ENCODE peak calls at places on chromosome 14, in six cellular contexts. C is CD8-positive, alpha-beta T cell; J is uterus; G is CD4-positive, alpha-beta T cell; U is aorta; Y is CD8-positive, alpha-beta memory T cell. F is an unnamed sample. For H3K27me3, the result is how much of the 10 kb centered on the place peaks cover.

GRCh38 chr14:73662439-73663056 is 17.8 kb downstream of the DNAL1 start:
- DNase-seq in Y (no peak), G (no peak), J (peak), U (peak), C (no peak), F (no peak)

GRCh38 chr14:70660967-70661871 is 19.5 kb downstream of the TTC9 start:
- DNase-seq in C (peak), U (no peak), J (no peak), Y (peak), G (peak), F (no peak)

GRCh38 chr14:99360774-99361595 is 89.0 kb upstream of the BCL11B start:
- DNase-seq in U (no peak), Y (no peak), C (no peak), J (no peak), G (no peak), F (no peak)

GRCh38 chr14:98167702-98168101 is 1104.3 kb downstream of the BCL11B start:
- DNase-seq in G (no peak), C (no peak), J (no peak), Y (peak), U (no peak), F (no peak)

GRCh38 chr14:58280954-58281787 is 17.2 kb upstream of the ARID4A start:
- DNase-seq in J (peak), Y (peak), U (peak), G (peak), C (no peak), F (no peak)

GRCh38 chr14:53516261-53516774 is 363.2 kb upstream of the DDHD1 start:
- DNase-seq in C (no peak), Y (no peak), U (no peak), J (no peak), G (no peak), F (no peak)

GRCh38 chr14:55715889-55716288 is 135.9 kb downstream of the KTN1 start:
- DNase-seq in J (peak), Y (no peak), U (no peak), C (no peak), G (no peak), F (no peak)

GRCh38 chr14:32226051-32226450 is 23.0 kb upstream of the RNU6-8 start:
- DNase-seq in U (no peak), Y (no peak), C (no peak), J (no peak), G (no peak), F (no peak)

GRCh38 chr14:100239840-100240724 is 1.1 kb downstream of the YY1 start:
- DNase-seq in C (peak), J (peak), Y (peak), G (peak), U (peak), F (peak)

GRCh38 chr14:57060276-57060956 is 208.3 kb downstream of the EXOC5 start:
- DNase-seq in C (no peak), J (no peak), U (no peak), G (no peak), Y (no peak), F (no peak)

GRCh38 chr14:64934338-64934939 is 8.1 kb downstream of the GPX2 start:
- DNase-seq in Y (no peak), J (no peak), G (no peak), C (no peak), U (no peak), F (no peak)

GRCh38 chr14:24052656-24053547 is 1.1 kb downstream of the CARMIL3 start:
- DNase-seq in Y (no peak), U (no peak), G (no peak), C (no peak), J (no peak), F (peak)

GRCh38 chr14:67522270-67522669 is 10.8 kb upstream of the PLEKHH1 start:
- DNase-seq in Y (no peak), G (no peak), J (no peak), C (no peak), U (no peak), F (no peak)

GRCh38 chr14:53715390-53715730 is 241.3 kb downstream of the BMP4 start:
- DNase-seq in U (no peak), G (no peak), J (no peak), Y (no peak), C (no peak), F (no peak)

GRCh38 chr14:43535231-43535838 is 971.7 kb downstream of the FSCB start:
- DNase-seq in Y (no peak), C (no peak), G (no peak), U (no peak), J (no peak), F (no peak)

GRCh38 chr14:79551591-79551990 is 659.7 kb downstream of the DIO2 start:
- DNase-seq in J (no peak), C (no peak), U (no peak), Y (no peak), G (no peak), F (no peak)

GRCh38 chr14:33987565-33988080 is 36.7 kb upstream of the EGLN3 start:
- DNase-seq in U (no peak), Y (no peak), C (no peak), G (no peak), J (no peak), F (no peak)

GRCh38 chr14:54362759-54363437 is 33.9 kb upstream of the CDKN3 start:
- DNase-seq in Y (no peak), J (no peak), U (no peak), C (no peak), G (no peak), F (no peak)

GRCh38 chr14:99441157-99441870 is 39.3 kb downstream of the SETD3 start:
- DNase-seq in J (no peak), G (no peak), C (no peak), Y (no peak), U (no peak), F (no peak)

GRCh38 chr14:55129086-55129427 is at the start of gene LGALS3:
- DNase-seq in U (peak), G (no peak), C (peak), J (peak), Y (no peak), F (peak)

GRCh38 chr14:32426028-32426427 is 96.9 kb downstream of the AKAP6 start:
- DNase-seq in C (no peak), J (no peak), Y (no peak), G (no peak), U (no peak), F (no peak)

GRCh38 chr14:34536951-34537676 is 2.4 kb downstream of the EAPP start:
- DNase-seq in U (no peak), G (no peak), J (no peak), Y (no peak), C (no peak), F (no peak)

GRCh38 chr14:52706724-52707706 is at the start of gene PSMC6:
- DNase-seq in U (peak), C (peak), J (peak), G (peak), Y (peak), F (peak)

GRCh38 chr14:29926701-29927595 is 699 bp downstream of the PRKD1 start:
- DNase-seq in G (no peak), U (peak), Y (no peak), C (no peak), J (peak), F (peak)
- H3K27ac ChIP-seq in G (no peak), U (peak), Y (no peak), C (no peak), J (peak), F (peak)

GRCh38 chr14:88321692-88322504 is 1.2 kb downstream of the KCNK10 start:
- DNase-seq in U (no peak), J (no peak), Y (no peak), G (no peak), C (no peak), F (no peak)

GRCh38 chr14:88323520-88324199 is 591 bp upstream of the KCNK10 start:
- DNase-seq in Y (no peak), C (no peak), J (no peak), U (no peak), G (no peak), F (no peak)

GRCh38 chr14:88325883-88326282 is 2.8 kb upstream of the KCNK10 start:
- DNase-seq in U (no peak), C (no peak), Y (no peak), G (no peak), J (no peak), F (no peak)

GRCh38 chr14:88322505-88323085 is 474 bp downstream of the KCNK10 start:
- DNase-seq in Y (no peak), J (no peak), C (no peak), U (no peak), G (no peak), F (no peak)

DNA sequence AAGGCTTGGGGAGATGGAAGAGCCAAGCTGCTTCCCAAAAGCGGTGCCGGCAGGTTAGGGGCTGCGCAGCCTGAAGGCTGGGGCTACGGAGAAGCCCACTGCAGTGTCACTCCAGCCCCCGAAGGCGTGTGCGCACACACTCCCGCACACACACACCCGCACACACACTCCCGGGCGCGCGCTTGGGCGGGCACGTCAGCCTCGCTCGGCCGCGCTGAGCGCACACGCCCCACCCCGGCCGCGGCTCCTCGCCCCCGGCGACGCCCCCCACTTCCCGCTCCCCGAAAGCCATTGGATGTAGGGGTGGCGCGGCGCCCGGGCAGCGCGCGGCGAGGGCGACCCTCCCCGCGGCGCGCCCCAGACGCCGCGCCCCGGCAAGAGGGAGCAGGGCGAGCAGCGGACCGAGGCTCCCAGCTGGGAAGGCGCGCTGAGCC is at the start of gene KCNK10:
- DNase-seq in Y (no peak), G (no peak), U (no peak), J (no peak), C (no peak), F (no peak)
- H3K27me3 ChIP-seq in Y (under half), G (half or more), U (under half), J (under half), C (under half), F (under half)

DNA sequence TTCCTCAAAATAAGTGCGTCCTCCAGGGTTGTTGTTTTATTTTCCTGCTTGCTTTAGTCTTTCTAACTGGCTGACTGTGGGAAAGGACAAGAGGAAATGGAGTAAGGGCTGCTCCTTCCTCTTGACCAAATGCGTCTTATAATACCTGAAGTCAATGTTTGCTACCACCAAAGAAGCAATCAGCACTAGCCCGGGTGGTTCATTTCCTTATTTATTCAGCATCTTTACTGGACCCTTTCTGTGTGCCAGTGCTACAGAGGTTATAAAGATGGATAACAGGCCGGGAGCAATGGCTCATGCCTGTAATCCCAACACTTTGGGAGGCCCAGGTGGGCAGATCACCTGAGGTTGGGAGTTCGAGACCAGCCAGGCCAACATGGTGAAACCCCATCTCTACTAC is 15.1 kb upstream of the RPS6KA5 start:
- DNase-seq in U (no peak), Y (no peak), G (no peak), C (no peak), J (no peak), F (no peak)
- H3K27ac ChIP-seq in U (no peak), Y (no peak), G (no peak), C (no peak), J (no peak), F (no peak)

DNA sequence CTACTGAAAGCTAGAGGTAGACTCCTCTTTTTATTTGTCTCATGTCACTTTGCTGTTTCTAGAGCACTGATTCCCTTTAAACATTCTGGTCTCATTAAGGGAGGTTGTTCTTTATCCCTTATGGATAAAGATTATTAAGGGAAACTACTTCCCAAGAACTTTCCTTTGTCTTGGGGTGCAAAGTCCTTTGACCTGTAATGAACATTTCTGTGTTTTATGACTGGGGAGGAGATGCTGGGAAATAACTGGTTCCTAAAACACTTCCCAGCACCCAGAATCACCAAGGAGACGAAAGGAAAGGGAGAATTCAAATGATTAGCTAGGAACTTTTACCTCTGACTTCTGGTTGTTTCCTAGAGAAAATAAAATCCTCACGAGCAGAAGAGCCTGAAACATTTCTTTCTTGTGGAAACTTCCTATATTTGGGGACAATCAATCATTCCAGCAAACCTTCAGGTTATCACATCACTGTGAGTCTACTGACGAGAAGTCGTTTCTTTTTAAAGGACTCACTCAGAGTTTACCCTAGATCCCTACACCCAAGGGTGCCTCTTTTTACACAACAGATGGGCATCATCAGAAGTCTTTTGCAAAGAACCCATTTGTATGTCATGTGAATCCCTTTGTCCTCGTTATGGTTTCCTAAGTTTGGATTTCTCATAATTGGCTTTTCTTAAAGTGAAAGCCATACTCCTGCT is 63.4 kb upstream of the ACTN1 start:
- DNase-seq in G (no peak), C (no peak), Y (no peak), U (no peak), J (no peak), F (no peak)
- H3K27me3 ChIP-seq in G (under half), C (under half), Y (under half), U (under half), J (under half), F (under half)

GRCh38 chr14:77026930-77027537 is 1.5 kb downstream of the IRF2BPL start:
- DNase-seq in G (peak), U (peak), C (peak), J (peak), Y (peak), F (peak)
- H3K27ac ChIP-seq in G (peak), U (peak), C (peak), J (peak), Y (peak), F (peak)

DNA sequence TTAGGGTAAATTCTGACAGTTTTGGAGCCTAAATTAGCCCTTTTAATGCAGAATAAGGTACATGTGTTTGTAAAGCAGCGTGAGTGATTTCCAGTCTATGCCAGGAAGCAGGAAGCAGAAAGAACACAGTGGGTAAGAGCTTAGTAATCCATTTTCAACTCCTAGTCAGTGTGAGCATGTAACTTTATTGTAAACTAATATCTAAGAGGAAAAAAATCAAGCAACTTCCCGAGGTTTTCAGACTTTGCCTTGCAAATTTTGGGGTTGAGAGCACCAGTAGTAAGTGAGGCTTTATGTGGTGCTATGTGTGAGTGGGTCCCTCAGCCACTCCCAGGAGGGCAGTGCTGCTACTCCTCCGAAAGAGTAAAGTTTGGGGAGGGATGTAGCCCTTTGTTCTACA is 2.9 kb downstream of the CIPC start:
- DNase-seq in Y (no peak), G (no peak), U (no peak), C (no peak), J (no peak), F (no peak)
- H3K27me3 ChIP-seq in Y (under half), G (under half), U (under half), C (under half), J (under half), F (under half)

GRCh38 chr14:103539056-103539825 is 10.2 kb downstream of the TRMT61A start:
- DNase-seq in J (no peak), Y (no peak), G (no peak), U (peak), C (no peak), F (peak)
- H3K27ac ChIP-seq in J (peak), Y (no peak), G (no peak), U (peak), C (no peak), F (peak)

GRCh38 chr14:76377675-76378074 is 1.7 kb downstream of the ESRRB start:
- DNase-seq in Y (no peak), C (no peak), J (no peak), U (no peak), G (no peak), F (no peak)

GRCh38 chr14:76376001-76376404 is at the start of gene ESRRB:
- DNase-seq in U (no peak), C (no peak), J (no peak), Y (no peak), G (no peak), F (no peak)

GRCh38 chr14:76376409-76376877 is 506 bp downstream of the ESRRB start:
- DNase-seq in J (no peak), G (no peak), U (no peak), Y (no peak), C (no peak), F (no peak)

GRCh38 chr14:76375484-76375883 is 453 bp upstream of the ESRRB start:
- DNase-seq in U (no peak), J (no peak), Y (no peak), C (no peak), G (no peak), F (no peak)

DNA sequence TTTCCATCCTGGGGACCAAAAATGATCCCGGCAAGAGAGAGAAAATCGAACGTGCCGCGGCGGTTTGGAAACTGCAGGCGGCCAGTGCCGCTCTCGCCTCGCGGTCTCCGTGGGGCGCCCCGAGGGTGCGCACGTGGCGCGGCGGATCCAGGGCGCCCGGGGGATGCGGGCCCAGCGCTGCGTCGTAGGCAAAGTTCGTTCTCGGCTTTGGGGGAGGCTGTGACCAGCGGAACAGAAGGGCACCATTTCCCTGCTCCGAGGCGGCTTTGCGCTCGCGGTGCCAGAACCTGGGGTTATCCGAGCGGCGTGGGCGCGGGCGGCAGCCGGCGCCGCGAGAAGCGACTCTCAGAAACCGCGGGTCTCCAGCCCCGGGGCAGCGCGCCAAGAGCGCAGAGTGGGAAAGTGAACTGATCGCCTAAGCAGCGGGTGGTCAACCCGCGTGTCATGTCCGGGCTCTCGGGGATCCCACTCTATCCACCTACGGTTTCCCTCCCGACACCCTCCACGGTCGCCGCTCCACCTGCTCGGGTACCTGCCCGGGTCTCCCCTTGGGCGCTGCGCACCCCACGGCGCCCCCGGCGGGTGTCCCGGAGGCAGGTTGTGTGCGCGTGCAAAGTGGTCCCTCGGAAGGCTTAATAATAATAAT is 1.1 kb downstream of the ESRRB start:
- DNase-seq in U (no peak), J (no peak), Y (no peak), G (no peak), C (no peak), F (no peak)
- H3K27me3 ChIP-seq in U (under half), J (under half), Y (under half), G (half or more), C (under half), F (under half)

DNA sequence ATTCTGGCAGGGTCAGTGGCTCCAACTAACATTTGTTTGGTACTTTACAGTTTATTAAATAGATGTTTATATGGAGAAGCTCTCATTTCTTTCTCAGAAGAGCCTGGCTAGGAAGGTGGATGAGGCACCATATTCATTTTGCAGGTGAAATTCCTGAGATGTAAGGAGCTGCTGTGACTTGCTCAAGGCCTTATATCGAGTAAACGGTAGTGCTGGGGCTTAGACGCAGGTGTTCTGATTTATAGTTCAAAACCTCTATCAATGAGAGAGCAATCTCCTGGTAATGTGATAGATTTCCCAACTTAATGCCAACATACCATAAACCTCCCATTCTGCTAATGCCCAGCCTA is 42.3 kb downstream of the DAD1 start:
- DNase-seq in J (no peak), C (no peak), G (no peak), Y (no peak), U (no peak), F (no peak)
- H3K27ac ChIP-seq in J (peak), C (peak), G (peak), Y (peak), U (no peak), F (peak)